ENCODE peak calls at places on chromosome 3, in six cellular contexts. U is brain microvascular endothelial cell, N is Panc1, C is NB4, M is ovary, F is Peyer's patch. R is an unnamed sample.

GRCh38 chr3:111968319-111969059 is 10.3 kb upstream of the ABHD10 start:
- DNase-seq in U (no peak), N (no peak), C (no peak), M (no peak), F (no peak), R (no peak)

GRCh38 chr3:195095704-195096036 is 175.3 kb downstream of the XXYLT1 start:
- DNase-seq in U (no peak), N (no peak), C (peak), M (no peak), F (no peak), R (no peak)

GRCh38 chr3:85842081-85842480 is 883.3 kb downstream of the CADM2 start:
- DNase-seq in U (no peak), N (no peak), C (no peak), M (no peak), F (no peak), R (no peak)

GRCh38 chr3:103918336-103918735 is 1448.4 kb upstream of the ALCAM start:
- DNase-seq in U (no peak), N (no peak), C (no peak), M (no peak), F (no peak), R (no peak)

GRCh38 chr3:102605146-102605545 is 170.3 kb downstream of the ZPLD1 start:
- DNase-seq in U (no peak), N (no peak), C (no peak), M (no peak), F (no peak), R (no peak)

GRCh38 chr3:16529264-16529663 is 15.8 kb upstream of the RFTN1 start:
- DNase-seq in U (no peak), N (no peak), C (no peak), M (no peak), F (no peak), R (no peak)

GRCh38 chr3:39383913-39384664 is 919 bp downstream of the SLC25A38 start:
- DNase-seq in U (peak), N (no peak), C (peak), M (peak), F (peak), R (peak)

GRCh38 chr3:94862703-94863102 is 799.8 kb downstream of the NSUN3 start:
- DNase-seq in U (peak), N (peak), C (peak), M (no peak), F (no peak), R (no peak)

GRCh38 chr3:190017575-190018288 is 103.0 kb downstream of the P3H2 start:
- DNase-seq in U (peak), N (peak), C (no peak), M (no peak), F (no peak), R (peak)

GRCh38 chr3:196634851-196635250 is 4.6 kb upstream of the NRROS start:
- DNase-seq in U (no peak), N (no peak), C (peak), M (no peak), F (no peak), R (no peak)

GRCh38 chr3:72782521-72782920 is 65.7 kb downstream of the SHQ1 start:
- DNase-seq in U (no peak), N (no peak), C (no peak), M (no peak), F (no peak), R (no peak)

GRCh38 chr3:31729573-31729972 is 196.8 kb downstream of the STT3B start:
- DNase-seq in U (no peak), N (no peak), C (no peak), M (no peak), F (no peak), R (no peak)

GRCh38 chr3:42691861-42692666 is 6.7 kb downstream of the KLHL40 start:
- DNase-seq in U (no peak), N (no peak), C (no peak), M (no peak), F (no peak), R (no peak)

GRCh38 chr3:56775931-56776461 is 25.8 kb downstream of the ARHGEF3 start:
- DNase-seq in U (no peak), N (no peak), C (no peak), M (no peak), F (no peak), R (no peak)

GRCh38 chr3:87227835-87228144 is 681 bp downstream of the CHMP2B start:
- DNase-seq in U (no peak), N (no peak), C (no peak), M (no peak), F (no peak), R (no peak)

GRCh38 chr3:124999897-125000296 is 55.9 kb downstream of the HEG1 start:
- DNase-seq in U (no peak), N (no peak), C (no peak), M (no peak), F (no peak), R (no peak)

GRCh38 chr3:193905993-193906396 is 230.0 kb upstream of the HES1 start:
- DNase-seq in U (no peak), N (no peak), C (no peak), M (peak), F (no peak), R (no peak)

GRCh38 chr3:69012111-69012835 is 1.2 kb downstream of the EOGT start:
- DNase-seq in U (peak), N (no peak), C (no peak), M (peak), F (no peak), R (peak)

GRCh38 chr3:195692781-195693427 is 27.9 kb upstream of the MUC20 start:
- DNase-seq in U (no peak), N (no peak), C (no peak), M (peak), F (no peak), R (no peak)

GRCh38 chr3:149234671-149235245 is 13.1 kb upstream of the CP start:
- DNase-seq in U (no peak), N (no peak), C (no peak), M (no peak), F (no peak), R (no peak)
- H3K4me3 ChIP-seq in U (no peak), N (no peak), C (no peak), M (no peak), F (no peak), R (no peak)

GRCh38 chr3:27108322-27108721 is 260.9 kb downstream of the NEK10 start:
- DNase-seq in U (no peak), N (no peak), C (no peak), M (no peak), F (no peak), R (no peak)

GRCh38 chr3:27110020-27110419 is 259.2 kb downstream of the NEK10 start:
- DNase-seq in U (no peak), N (no peak), C (no peak), M (no peak), F (no peak), R (no peak)

DNA sequence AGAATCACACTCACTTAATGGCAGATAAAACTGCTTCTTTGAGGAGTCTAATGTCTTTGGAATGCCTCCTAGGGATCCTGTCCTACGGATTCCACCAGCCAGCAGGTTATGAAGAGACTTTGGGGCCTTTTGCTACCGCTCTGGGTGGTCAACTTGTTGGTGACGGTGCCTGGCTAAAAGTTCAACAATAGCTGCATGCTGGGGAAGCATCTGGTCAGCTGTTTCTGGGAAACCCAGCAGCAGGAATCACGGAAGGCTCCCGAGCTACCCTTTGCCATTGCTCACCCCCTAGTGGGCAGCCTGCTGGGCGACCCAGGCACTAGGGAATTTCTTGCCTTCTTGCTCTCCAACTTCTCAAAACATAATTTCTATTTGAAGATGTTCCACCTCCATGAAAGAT is 263.3 kb downstream of the NEK10 start:
- DNase-seq in U (peak), N (no peak), C (no peak), M (no peak), F (no peak), R (no peak)
- TF ChIP-seq CTCF in U (peak), N (peak), C (no peak), M (no peak), F (no peak), R (no peak)

GRCh38 chr3:52487788-52488691 is 7.1 kb upstream of the STAB1 start:
- DNase-seq in U (no peak), N (no peak), C (no peak), M (no peak), F (no peak), R (no peak)
- H3K4me3 ChIP-seq in U (no peak), N (no peak), C (no peak), M (no peak), F (no peak), R (no peak)

GRCh38 chr3:12875857-12876451 is 34.6 kb upstream of the RPL32 start:
- DNase-seq in U (peak), N (no peak), C (no peak), M (peak), F (peak), R (no peak)
- TF ChIP-seq CTCF in U (peak), N (peak), C (no peak), M (no peak), F (peak), R (peak)

GRCh38 chr3:116863842-116864626 is 154.5 kb downstream of the TUSC7 start:
- DNase-seq in U (peak), N (peak), C (peak), M (no peak), F (no peak), R (no peak)

GRCh38 chr3:116864627-116864927 is 155.0 kb downstream of the TUSC7 start:
- DNase-seq in U (no peak), N (no peak), C (no peak), M (no peak), F (no peak), R (no peak)

GRCh38 chr3:116863270-116863770 is 153.7 kb downstream of the TUSC7 start:
- DNase-seq in U (no peak), N (no peak), C (no peak), M (no peak), F (no peak), R (no peak)
- H3K4me3 ChIP-seq in U (no peak), N (no peak), C (no peak), M (no peak), F (no peak), R (no peak)

DNA sequence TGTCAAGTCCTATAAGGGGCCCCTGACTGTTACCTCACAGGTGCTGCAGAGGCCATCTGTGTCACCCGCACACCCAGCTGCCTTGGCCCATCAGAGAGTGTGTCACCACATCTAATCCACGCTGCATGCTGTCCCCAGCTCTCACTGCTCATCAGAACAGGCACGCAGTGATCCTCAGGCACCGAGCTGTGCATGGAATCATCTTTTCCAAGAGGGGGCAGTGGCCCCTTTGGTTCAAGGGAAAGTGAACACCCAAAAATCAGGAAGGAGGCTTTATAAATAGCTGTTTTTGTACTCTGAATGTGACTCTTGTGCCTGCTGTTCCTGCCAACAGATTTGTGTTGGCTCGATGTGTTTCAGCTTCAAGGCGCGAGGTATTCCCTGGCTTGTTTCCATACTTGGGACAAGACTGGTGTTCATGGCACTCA is 110.3 kb upstream of the ETV5 start:
- DNase-seq in U (no peak), N (no peak), C (no peak), M (no peak), F (no peak), R (no peak)
- TF ChIP-seq CTCF in U (no peak), N (no peak), C (no peak), M (no peak), F (no peak), R (no peak)

DNA sequence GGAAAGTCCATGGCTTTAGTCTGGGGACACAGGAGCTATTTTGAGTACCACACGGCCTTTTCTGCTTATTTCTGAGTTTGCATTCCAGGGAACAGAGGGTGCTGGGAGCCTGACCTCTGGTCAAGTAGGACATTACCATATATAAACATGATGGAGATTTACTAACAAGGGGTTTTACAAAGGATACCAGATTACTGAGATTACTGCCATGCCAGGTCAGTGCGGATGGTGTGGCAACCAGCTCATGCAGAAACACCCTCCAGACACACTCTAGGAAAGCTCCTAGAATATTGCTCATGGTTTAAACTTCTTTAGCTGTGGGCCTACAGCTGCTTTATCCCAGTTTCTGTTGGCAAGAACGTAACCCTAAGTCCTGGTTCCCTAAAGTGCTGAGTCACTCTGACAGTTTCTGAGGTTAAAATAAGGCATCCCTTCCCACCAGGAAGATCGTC is 54.3 kb upstream of the AGTR1 start:
- DNase-seq in U (peak), N (no peak), C (no peak), M (no peak), F (no peak), R (no peak)
- H3K4me3 ChIP-seq in U (no peak), N (no peak), C (no peak), M (no peak), F (no peak), R (no peak)

DNA sequence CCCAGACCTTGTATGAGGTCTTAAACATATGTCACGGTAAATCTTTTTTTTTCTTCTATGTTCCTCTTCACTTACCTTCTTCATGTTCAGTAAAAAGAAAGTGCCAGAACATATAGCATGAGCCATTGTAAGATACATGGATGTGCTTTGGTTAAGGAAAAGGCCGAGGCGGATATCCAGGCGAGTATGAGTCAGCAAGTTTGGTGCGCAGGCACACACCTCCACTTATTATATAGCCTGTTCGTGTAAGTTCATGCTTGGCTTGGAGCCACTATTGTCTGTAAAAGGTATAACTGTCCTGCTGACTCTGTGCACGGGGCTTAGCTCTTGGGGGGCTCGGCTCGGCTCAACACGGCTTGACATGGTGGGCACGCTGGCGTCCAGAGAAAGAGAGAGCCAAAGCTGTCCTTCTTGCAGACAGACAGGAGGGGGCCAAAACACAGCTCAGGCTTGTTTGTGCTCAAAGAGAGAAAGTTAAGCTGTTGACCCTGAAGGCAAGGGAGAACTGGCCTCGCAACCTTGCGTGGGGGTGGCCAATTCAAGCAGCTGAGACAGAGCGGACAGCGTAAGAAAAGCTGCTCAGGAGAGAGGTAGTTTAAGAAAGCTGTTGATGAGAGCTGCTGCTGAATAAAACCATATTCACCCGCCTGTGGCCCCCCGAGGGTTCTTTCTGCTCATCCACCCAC is 251.2 kb downstream of the SLC9A9 start:
- DNase-seq in U (no peak), N (no peak), C (no peak), M (peak), F (no peak), R (no peak)
- TF ChIP-seq CTCF in U (peak), N (no peak), C (no peak), M (no peak), F (no peak), R (no peak)

DNA sequence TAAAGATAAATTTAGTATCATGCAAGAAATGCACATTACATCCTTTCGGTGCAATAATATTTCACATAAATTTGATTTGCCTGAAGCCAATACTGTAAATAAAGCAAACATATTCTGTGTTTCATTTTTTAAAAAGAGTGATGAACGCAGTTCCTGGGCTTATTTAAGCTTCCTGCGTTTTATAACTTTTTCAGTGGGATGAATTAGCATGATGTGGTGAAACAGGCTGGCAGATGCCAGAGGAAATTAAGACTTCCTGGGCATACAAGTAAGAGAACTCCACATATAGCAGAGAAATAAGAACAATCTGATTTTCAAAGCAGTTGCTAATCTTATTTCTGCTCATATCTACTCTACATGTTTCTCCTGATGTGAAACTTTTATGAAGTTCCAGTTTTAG is 628.8 kb upstream of the CCDC54 start:
- DNase-seq in U (no peak), N (no peak), C (no peak), M (no peak), F (no peak), R (no peak)
- H3K4me3 ChIP-seq in U (no peak), N (no peak), C (no peak), M (no peak), F (no peak), R (no peak)

GRCh38 chr3:37545479-37545878 is 316.2 kb upstream of the CTDSPL start:
- DNase-seq in U (no peak), N (no peak), C (no peak), M (peak), F (no peak), R (no peak)

GRCh38 chr3:37543692-37544091 is 318.0 kb upstream of the CTDSPL start:
- DNase-seq in U (no peak), N (no peak), C (no peak), M (no peak), F (no peak), R (no peak)

GRCh38 chr3:37544869-37545352 is 316.8 kb upstream of the CTDSPL start:
- DNase-seq in U (no peak), N (no peak), C (no peak), M (no peak), F (no peak), R (no peak)

GRCh38 chr3:37544105-37544504 is 317.6 kb upstream of the CTDSPL start:
- DNase-seq in U (no peak), N (no peak), C (no peak), M (no peak), F (no peak), R (no peak)

DNA sequence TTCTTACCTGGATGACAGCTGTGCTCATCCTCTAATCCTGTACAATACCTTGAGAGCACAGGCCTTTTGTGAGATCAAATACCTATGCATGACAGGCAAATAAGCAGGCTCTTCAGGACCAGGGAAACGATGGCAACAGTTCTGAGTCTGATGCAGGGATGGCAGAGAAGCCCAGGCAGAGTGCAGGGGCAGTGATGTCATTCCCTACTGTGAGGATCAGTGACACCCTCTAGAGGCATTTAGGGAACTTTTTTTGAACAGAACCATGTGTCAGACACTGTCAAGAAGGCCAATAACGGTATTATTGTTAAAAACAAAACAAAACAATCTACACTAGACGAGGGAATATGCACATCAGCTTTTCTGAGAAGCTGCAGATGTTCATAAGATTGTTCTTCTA is 314.8 kb upstream of the CTDSPL start:
- DNase-seq in U (peak), N (no peak), C (peak), M (no peak), F (no peak), R (no peak)
- TF ChIP-seq CTCF in U (no peak), N (no peak), C (peak), M (no peak), F (peak), R (peak)

R was measured in GM06990.